ENCODE peak calls at places on chromosomes 5 and 9, in four cellular contexts. Z, G, Y and T are unnamed samples.

GRCh38 chr5:123264399-123264798 is 158.8 kb downstream of the CEP120 start:
- DNase-seq in Z (no peak), G (no peak), Y (no peak), T (no peak)

GRCh38 chr9:72217306-72217842 is 68.1 kb downstream of the GDA start:
- DNase-seq in Z (no peak), G (no peak), Y (no peak), T (no peak)

GRCh38 chr9:98867434-98868168 is 60.1 kb downstream of the GALNT12 start:
- DNase-seq in Z (peak), G (peak), Y (no peak), T (no peak)

GRCh38 chr5:28523887-28524637 is 1485.7 kb upstream of the CDH9 start:
- DNase-seq in Z (no peak), G (no peak), Y (no peak), T (no peak)

GRCh38 chr5:97909541-97909940 is 726.5 kb upstream of the RIOK2 start:
- DNase-seq in Z (no peak), G (no peak), Y (no peak), T (no peak)

GRCh38 chr9:95091971-95092320 is 225.6 kb downstream of the FANCC start:
- DNase-seq in Z (no peak), G (no peak), Y (no peak), T (no peak)

GRCh38 chr5:122661496-122662180 is 113.2 kb upstream of the SNX2 start:
- DNase-seq in Z (no peak), G (no peak), Y (no peak), T (no peak)

GRCh38 chr9:117317192-117317591 is 97.7 kb downstream of the ASTN2 start:
- DNase-seq in Z (no peak), G (no peak), Y (no peak), T (no peak)

GRCh38 chr9:108549184-108549583 is 306.6 kb downstream of the ACTL7B start:
- DNase-seq in Z (no peak), G (no peak), Y (no peak), T (no peak)

GRCh38 chr9:108553111-108553635 is 302.6 kb downstream of the ACTL7B start:
- DNase-seq in Z (no peak), G (no peak), Y (no peak), T (peak)

GRCh38 chr9:108550111-108550510 is 305.7 kb downstream of the ACTL7B start:
- DNase-seq in Z (no peak), G (no peak), Y (no peak), T (no peak)

GRCh38 chr9:108552459-108553040 is 303.2 kb downstream of the ACTL7B start:
- DNase-seq in Z (peak), G (no peak), Y (no peak), T (peak)

GRCh38 chr9:108551030-108551964 is 304.5 kb downstream of the ACTL7B start:
- DNase-seq in Z (no peak), G (no peak), Y (no peak), T (peak)
- TF ChIP-seq POLR2AphosphoS5 in Z (no peak), G (no peak), Y (no peak), T (no peak)

GRCh38 chr9:124657526-124657925 is 113.6 kb downstream of the NR6A1 start:
- DNase-seq in Z (no peak), G (no peak), Y (no peak), T (no peak)

GRCh38 chr9:124659099-124659659 is 111.9 kb downstream of the NR6A1 start:
- DNase-seq in Z (peak), G (peak), Y (no peak), T (peak)

GRCh38 chr9:124660341-124660801 is 110.7 kb downstream of the NR6A1 start:
- DNase-seq in Z (peak), G (no peak), Y (no peak), T (no peak)

GRCh38 chr9:124661184-124661755 is 109.8 kb downstream of the NR6A1 start:
- DNase-seq in Z (no peak), G (no peak), Y (no peak), T (no peak)

DNA sequence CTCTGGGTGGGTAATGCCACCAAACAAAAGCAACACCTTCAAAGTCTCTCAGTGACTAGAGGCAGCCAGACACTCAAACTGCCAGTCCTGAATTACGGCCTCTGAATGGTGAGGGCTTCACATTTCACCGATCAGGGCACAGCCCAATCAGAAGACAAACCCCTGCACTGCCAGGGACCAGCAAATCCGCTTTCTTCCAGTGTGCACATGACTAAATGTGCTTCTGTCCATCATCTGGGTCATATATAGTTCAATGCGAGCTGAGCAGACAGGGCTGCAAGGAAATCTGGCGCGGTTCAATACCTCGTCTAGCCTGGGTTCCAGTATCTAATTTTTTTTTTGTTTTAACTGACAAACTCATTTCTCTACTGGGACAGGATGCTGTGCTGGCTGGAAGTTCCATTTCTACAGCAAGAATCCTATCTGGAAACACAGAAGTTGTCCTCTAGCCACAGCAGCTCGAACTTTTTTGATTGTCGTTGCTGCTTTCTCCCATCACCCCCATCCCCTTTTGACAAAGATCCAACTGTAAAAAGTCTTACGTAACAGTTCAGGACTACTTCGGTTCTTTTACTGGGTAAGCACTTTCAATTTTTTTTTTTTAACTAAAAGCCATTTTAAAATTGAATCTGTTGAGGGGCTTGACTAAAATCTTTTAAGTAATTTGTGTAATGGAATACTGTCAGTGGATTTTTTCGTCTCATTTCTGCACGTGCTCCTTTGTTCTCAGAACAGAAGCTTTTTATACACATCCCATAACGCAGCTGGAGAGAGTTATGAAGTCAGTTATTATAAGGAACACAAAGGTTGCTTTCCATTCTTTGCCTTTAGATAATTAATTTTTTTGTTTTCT is 112.7 kb downstream of the NR6A1 start:
- DNase-seq in Z (peak), G (peak), Y (peak), T (no peak)
- TF ChIP-seq POLR2AphosphoS5 in Z (peak), G (peak), Y (peak), T (peak)

GRCh38 chr9:132043708-132044107 is 36.0 kb downstream of the MED27 start:
- DNase-seq in Z (no peak), G (no peak), Y (no peak), T (no peak)

GRCh38 chr9:132041825-132042224 is 37.8 kb downstream of the MED27 start:
- DNase-seq in Z (no peak), G (no peak), Y (no peak), T (no peak)

GRCh38 chr9:132040808-132041207 is 38.9 kb downstream of the MED27 start:
- DNase-seq in Z (no peak), G (no peak), Y (no peak), T (no peak)

GRCh38 chr9:132044176-132044880 is 35.3 kb downstream of the MED27 start:
- DNase-seq in Z (no peak), G (no peak), Y (no peak), T (no peak)

GRCh38 chr9:132042324-132042723 is 37.3 kb downstream of the MED27 start:
- DNase-seq in Z (no peak), G (peak), Y (no peak), T (no peak)
- TF ChIP-seq POLR2AphosphoS5 in Z (no peak), G (no peak), Y (no peak), T (no peak)

GRCh38 chr5:159050408-159051091 is 49.2 kb downstream of the EBF1 start:
- DNase-seq in Z (no peak), G (no peak), Y (no peak), T (no peak)
- TF ChIP-seq POLR2AphosphoS5 in Z (no peak), G (no peak), Y (no peak), T (no peak)

GRCh38 chr5:118554991-118555390 is 433.4 kb downstream of the DTWD2 start:
- DNase-seq in Z (no peak), G (no peak), Y (no peak), T (peak)

GRCh38 chr5:118552731-118553360 is 435.5 kb downstream of the DTWD2 start:
- DNase-seq in Z (no peak), G (no peak), Y (no peak), T (no peak)

GRCh38 chr5:118554241-118554640 is 434.1 kb downstream of the DTWD2 start:
- DNase-seq in Z (no peak), G (no peak), Y (no peak), T (no peak)

GRCh38 chr5:118551031-118551430 is 437.3 kb downstream of the DTWD2 start:
- DNase-seq in Z (no peak), G (no peak), Y (no peak), T (no peak)

DNA sequence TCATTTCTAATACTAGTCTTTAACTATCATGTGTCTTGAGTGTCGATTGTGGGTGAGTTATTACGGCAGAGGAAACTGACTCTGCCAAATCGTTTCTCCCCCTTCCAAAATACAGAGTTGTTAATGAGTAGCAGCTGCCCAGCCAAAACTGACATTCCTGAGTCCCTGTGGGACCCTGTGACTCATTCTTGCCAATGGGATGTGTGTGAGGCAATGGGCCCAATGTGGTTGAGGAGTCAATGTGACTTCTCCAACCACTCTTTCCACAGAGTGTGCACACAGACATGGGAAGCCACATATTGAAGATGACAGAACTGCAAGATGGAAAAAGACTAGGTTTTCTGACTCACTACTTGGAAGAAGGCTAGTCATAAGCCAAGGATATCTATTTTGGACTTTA is 434.7 kb downstream of the DTWD2 start:
- DNase-seq in Z (no peak), G (no peak), Y (no peak), T (no peak)
- TF ChIP-seq POLR2AphosphoS5 in Z (no peak), G (no peak), Y (no peak), T (peak)